ENCODE peak calls at places on chromosome 15, in ten cellular contexts. T is endothelial cell; M is stimulated activated CD4-positive, alpha-beta T cell treated with anti-CD3 and anti-CD28 coated beads, Interleukin-1b, Interleukin-23, amount 100 ng/mL, for 24 hours; K is AG09319; B is T-helper 17 cell; Z is T47D; U is dorsolateral prefrontal cortex; S is stimulated activated CD8-positive, alpha-beta memory T cell treated with anti-CD3 and anti-CD28 coated beads, Interleukin-15, amount 100 ng/mL, for 1 hour; O is NCI-H1417; H is head of caudate nucleus. F is an unnamed sample.

GRCh38 chr15:81887913-81888312 is 157.9 kb downstream of the MEX3B start:
- DNase-seq in K (no peak), B (no peak), H (no peak), Z (no peak), U (no peak), O (no peak), T (no peak), S (no peak), M (no peak), F (no peak)

GRCh38 chr15:101105059-101105851 is 146.6 kb downstream of the CHSY1 start:
- DNase-seq in O (no peak), Z (no peak), B (no peak), M (no peak), K (no peak), S (no peak), H (no peak), U (no peak), T (no peak), F (no peak)

GRCh38 chr15:73053398-73053723 is 1.1 kb downstream of the NEO1 start:
- DNase-seq in K (no peak), S (no peak), O (no peak), H (no peak), B (no peak), U (no peak), T (no peak), M (no peak), Z (no peak), F (no peak)

GRCh38 chr15:74579001-74579400 is 36.6 kb upstream of the CLK3 start:
- DNase-seq in B (no peak), H (no peak), S (no peak), U (no peak), Z (no peak), O (no peak), K (no peak), T (no peak), M (no peak), F (no peak)

GRCh38 chr15:76979331-76979925 is 15.5 kb upstream of the PSTPIP1 start:
- DNase-seq in B (no peak), O (no peak), M (no peak), T (no peak), H (peak), Z (no peak), K (no peak), U (no peak), S (no peak), F (no peak)

GRCh38 chr15:50051811-50052419 is 67.1 kb downstream of the ATP8B4 start:
- DNase-seq in B (no peak), U (no peak), Z (peak), S (no peak), M (no peak), H (peak), T (peak), O (peak), K (peak), F (peak)

GRCh38 chr15:73387507-73388255 is 18.9 kb upstream of the HCN4 start:
- DNase-seq in K (no peak), O (no peak), S (no peak), T (no peak), B (no peak), U (no peak), H (no peak), M (no peak), Z (no peak), F (no peak)

GRCh38 chr15:65006876-65007275 is 17.2 kb upstream of the SPG21 start:
- DNase-seq in M (no peak), O (no peak), K (no peak), U (no peak), B (no peak), S (no peak), Z (no peak), H (no peak), T (no peak), F (no peak)

GRCh38 chr15:68618339-68619302 is 39.8 kb downstream of the CORO2B start:
- DNase-seq in M (no peak), U (no peak), H (no peak), B (no peak), Z (no peak), O (no peak), T (no peak), K (no peak), S (no peak), F (peak)

GRCh38 chr15:68658151-68658550 is 79.4 kb downstream of the CORO2B start:
- DNase-seq in O (no peak), B (no peak), H (peak), M (no peak), S (no peak), Z (no peak), U (peak), T (no peak), K (no peak), F (peak)

GRCh38 chr15:58469432-58470353 is 37.9 kb downstream of the LIPC start:
- DNase-seq in K (peak), T (no peak), B (no peak), H (no peak), U (no peak), Z (no peak), M (no peak), S (no peak), O (no peak), F (no peak)